ENCODE peak calls at places on chromosomes 2 and 18, in six cellular contexts. E is K562, U is SK-N-SH, J is GM12878, M is upper lobe of left lung, W is sigmoid colon. F is an unnamed sample. For H3K4me1, the result is how much of the 10 kb centered on the place peaks cover.

GRCh38 chr2:170842785-170843184 is 26.1 kb downstream of the GAD1 start:
- DNase-seq in E (no peak), U (no peak), J (no peak), M (no peak), W (no peak), F (no peak)

GRCh38 chr2:196486145-196486544 is 153.4 kb upstream of the CCDC150 start:
- DNase-seq in E (no peak), U (no peak), J (no peak), M (no peak), W (no peak), F (no peak)

GRCh38 chr2:178917555-178917954 is 110.3 kb upstream of the TTN start:
- DNase-seq in E (no peak), U (no peak), J (no peak), M (no peak), W (no peak), F (no peak)

GRCh38 chr2:74095629-74096028 is 52.1 kb downstream of the BOLA3 start:
- DNase-seq in E (no peak), U (no peak), J (no peak), M (no peak), W (no peak), F (no peak)

GRCh38 chr2:177036754-177037153 is 175.8 kb upstream of the HNRNPA3 start:
- DNase-seq in E (no peak), U (no peak), J (no peak), M (no peak), W (no peak), F (no peak)

GRCh38 chr2:228519561-228519960 is 338.1 kb upstream of the SPHKAP start:
- DNase-seq in E (no peak), U (no peak), J (no peak), M (no peak), W (no peak), F (no peak)

GRCh38 chr2:74065456-74065855 is 80.7 kb downstream of the TET3 start:
- DNase-seq in E (no peak), U (no peak), J (no peak), M (no peak), W (no peak), F (no peak)

GRCh38 chr2:187826023-187826422 is 271.8 kb upstream of the TFPI start:
- DNase-seq in E (no peak), U (peak), J (no peak), M (no peak), W (no peak), F (no peak)

GRCh38 chr2:19048593-19049264 is 309.7 kb downstream of the OSR1 start:
- DNase-seq in E (no peak), U (no peak), J (no peak), M (no peak), W (no peak), F (no peak)

GRCh38 chr18:37251679-37252078 is 313.9 kb downstream of the CELF4 start:
- DNase-seq in E (no peak), U (no peak), J (no peak), M (no peak), W (no peak), F (no peak)

GRCh38 chr2:68813596-68813995 is 57.6 kb downstream of the BMP10 start:
- DNase-seq in E (no peak), U (no peak), J (no peak), M (no peak), W (no peak), F (no peak)

GRCh38 chr2:181977661-181978350 is 7.8 kb upstream of the PPP1R1C start:
- DNase-seq in E (no peak), U (no peak), J (no peak), M (no peak), W (no peak), F (no peak)

GRCh38 chr2:73037947-73038585 is 33.4 kb downstream of the SFXN5 start:
- DNase-seq in E (no peak), U (no peak), J (no peak), M (no peak), W (no peak), F (no peak)

GRCh38 chr2:86633094-86633740 is 9.6 kb upstream of the RNF103 start:
- DNase-seq in E (no peak), U (peak), J (no peak), M (no peak), W (no peak), F (no peak)

GRCh38 chr2:86634352-86634751 is 10.7 kb upstream of the RNF103 start:
- DNase-seq in E (no peak), U (no peak), J (no peak), M (no peak), W (no peak), F (no peak)

GRCh38 chr2:86638712-86639111 is 15.0 kb upstream of the RNF103 start:
- DNase-seq in E (no peak), U (no peak), J (no peak), M (no peak), W (no peak), F (no peak)

GRCh38 chr2:86632672-86633071 is 9.0 kb upstream of the RNF103 start:
- DNase-seq in E (no peak), U (no peak), J (no peak), M (no peak), W (no peak), F (no peak)

GRCh38 chr2:86636842-86637241 is 13.2 kb upstream of the RNF103 start:
- DNase-seq in E (no peak), U (no peak), J (no peak), M (no peak), W (no peak), F (no peak)
- TF ChIP-seq POLR2AphosphoS5 in E (no peak), U (no peak), J (no peak), M (no peak), W (no peak), F (no peak)

DNA sequence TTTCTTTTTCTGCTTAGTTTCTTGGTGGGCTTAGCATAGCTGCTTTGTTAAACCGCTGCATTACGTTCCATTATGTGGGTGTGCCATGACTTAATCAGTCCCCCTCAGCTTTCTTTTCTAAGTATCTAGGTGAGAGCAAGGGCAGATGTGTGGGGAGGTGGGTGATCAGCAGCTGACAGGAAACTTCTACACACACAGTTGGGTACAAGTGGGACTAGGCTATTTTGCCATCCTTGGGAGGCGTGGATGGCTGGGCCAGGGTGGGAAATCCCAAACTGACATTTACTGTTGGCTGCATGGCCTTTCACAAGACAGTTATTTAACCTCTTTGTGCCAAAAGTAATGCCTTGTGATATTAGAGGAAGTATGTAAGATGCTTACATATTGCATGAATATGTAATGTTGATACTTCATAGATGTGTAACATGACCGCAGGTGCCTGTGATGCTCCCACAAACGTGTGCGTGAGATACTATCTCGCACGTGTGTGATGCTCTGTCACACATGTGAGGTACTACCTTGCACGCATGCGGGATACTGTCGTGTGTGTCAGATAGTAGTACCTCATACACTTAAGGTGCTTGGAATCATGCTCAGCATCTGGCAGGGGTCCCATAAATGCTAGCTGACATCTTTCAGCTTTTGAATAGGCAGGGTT is 314.5 kb downstream of the PRKCE start:
- DNase-seq in E (no peak), U (no peak), J (no peak), M (no peak), W (peak), F (no peak)
- H3K4me1 ChIP-seq in E (under half), U (under half), J (under half), M (under half), W (under half), F (half or more)

GRCh38 chr2:237128026-237128703 is 42.5 kb downstream of the COPS8 start:
- DNase-seq in E (no peak), U (peak), J (no peak), M (no peak), W (peak), F (peak)
- TF ChIP-seq EP300 in E (no peak), U (peak), J (no peak), M (no peak), W (no peak), F (no peak)

DNA sequence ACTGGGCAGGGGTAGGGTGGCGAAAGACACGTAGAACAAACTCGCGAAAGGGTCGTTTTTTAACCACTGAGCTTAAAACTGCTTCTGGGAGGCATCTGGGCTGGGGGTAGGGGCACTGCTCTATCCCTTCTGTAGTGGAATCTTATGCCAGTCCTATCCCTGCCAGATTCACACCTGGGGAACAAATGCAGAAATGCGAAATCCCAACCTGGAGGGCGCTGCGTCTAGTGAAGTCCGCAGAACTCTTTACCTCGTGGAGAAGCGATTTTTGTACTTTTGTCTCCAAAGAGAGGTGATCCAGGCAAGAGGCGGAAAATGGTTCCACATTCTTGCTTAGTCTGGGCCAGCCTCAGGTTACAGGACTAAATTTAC is 10.3 kb downstream of the TBR1 start:
- DNase-seq in E (no peak), U (peak), J (no peak), M (no peak), W (no peak), F (no peak)
- TF ChIP-seq POLR2AphosphoS5 in E (no peak), U (no peak), J (no peak), M (no peak), W (no peak), F (no peak)

DNA sequence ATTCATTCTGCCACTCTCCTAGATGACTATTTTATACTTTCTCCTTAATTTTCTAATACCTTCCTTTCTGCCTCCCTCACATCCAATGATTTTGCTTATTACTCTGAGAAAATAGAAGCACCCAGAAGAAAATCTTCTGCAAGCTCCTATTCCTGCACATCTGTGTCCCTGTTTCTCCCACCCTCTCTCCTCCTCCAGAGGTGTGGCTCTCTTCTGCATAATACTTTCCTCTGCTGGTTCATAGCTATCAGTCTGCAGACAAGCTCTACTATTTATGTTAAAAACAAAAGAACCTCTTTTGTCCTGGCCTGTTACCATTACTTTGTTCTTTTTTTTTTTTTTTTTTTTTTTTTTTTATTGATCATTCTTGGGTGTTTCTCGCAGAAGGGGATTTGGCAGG is 34.3 kb downstream of the ACSL3 start:
- DNase-seq in E (no peak), U (no peak), J (no peak), M (no peak), W (no peak), F (no peak)
- H3K4me1 ChIP-seq in E (under half), U (under half), J (under half), M (half or more), W (under half), F (half or more)

DNA sequence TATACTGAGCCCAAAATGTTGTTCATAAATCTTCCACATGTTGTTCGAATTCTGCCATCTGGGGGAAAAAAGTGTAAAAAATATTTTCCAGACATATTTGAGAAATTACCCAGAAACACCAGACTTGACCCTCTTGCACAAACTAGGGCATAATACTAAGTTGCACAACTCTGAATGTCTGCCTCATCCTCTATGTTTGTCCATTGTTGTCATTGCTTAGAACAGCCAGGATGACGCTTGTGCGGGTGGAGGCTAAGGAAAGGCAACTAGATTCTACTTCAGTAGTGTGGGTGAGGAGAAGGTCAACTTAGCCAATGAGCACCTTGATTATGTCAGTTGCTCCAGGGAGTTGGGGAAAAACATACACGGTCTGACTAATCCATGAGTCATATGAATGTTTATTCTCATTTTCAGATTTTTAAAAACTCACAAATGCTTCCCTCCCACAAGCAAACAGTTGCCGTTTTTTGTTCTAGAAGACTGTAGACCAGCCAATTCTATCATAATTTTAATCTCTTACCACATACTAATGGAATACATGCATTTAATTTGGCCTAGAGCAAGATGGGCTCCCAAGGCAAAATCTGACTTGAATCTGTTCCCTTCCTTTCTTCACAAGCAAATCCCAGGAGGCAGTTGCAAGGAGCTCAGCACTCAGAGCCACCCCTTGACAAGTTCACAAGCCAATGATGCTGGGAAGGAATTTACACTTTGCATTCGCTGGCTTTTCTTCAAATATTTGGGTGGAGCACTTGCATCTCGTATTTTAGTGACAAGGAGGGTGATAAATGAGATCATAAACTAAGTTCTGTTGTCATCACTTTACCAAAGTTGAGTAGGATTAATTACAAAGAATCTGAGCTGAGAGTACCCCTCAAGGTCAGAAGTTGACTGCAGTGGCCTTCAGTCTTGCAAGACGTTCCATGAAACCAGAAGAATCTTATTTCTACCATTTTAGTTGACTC is 163.2 kb upstream of the TWIST2 start:
- DNase-seq in E (no peak), U (no peak), J (no peak), M (no peak), W (peak), F (peak)
- TF ChIP-seq EP300 in E (no peak), U (peak), J (no peak), M (peak), W (no peak), F (peak)

GRCh38 chr2:215405722-215406581 is 29.9 kb downstream of the FN1 start:
- DNase-seq in E (no peak), U (no peak), J (no peak), M (peak), W (no peak), F (no peak)
- TF ChIP-seq POLR2AphosphoS5 in E (no peak), U (no peak), J (no peak), M (no peak), W (no peak), F (peak)

F was measured in esophagus muscularis mucosa.